ENCODE peak calls at places on chromosomes 3 and 15, in ten cellular contexts. One of them, this sample, is unnamed.

GRCh38 chr3:118884748-118885206 is 149.9 kb downstream of the IGSF11 start:
- DNase-seq in naive thymus-derived CD8-positive, alpha-beta T cell: peak
- DNase-seq in HS-5: peak
- DNase-seq in KBM-7: peak
- DNase-seq in hepatic stellate cell: peak
- DNase-seq in activated T-helper 1 cell treated with anti-CD3 and anti-CD28 coated beads, Interleukin-12 subunit alpha, Interleukin-12 subunit beta, Interleukin-2, Interleukin-4 antibody, amounts not matched to agents 30 ng/mL and 10 ng/mL and 1 ng/mL, durations not matched to agents 14 hours and 24 hours and 36 hours: peak
- DNase-seq in NCI-H1417: peak
- DNase-seq in fibroblast of lung: peak
- DNase-seq in ACHN: peak
- DNase-seq in MM.1S: peak
- DNase-seq in this sample: peak

GRCh38 chr3:121075191-121075590 is 167.2 kb downstream of the STXBP5L start:
- DNase-seq in naive thymus-derived CD8-positive, alpha-beta T cell: no peak
- DNase-seq in HS-5: no peak
- DNase-seq in KBM-7: no peak
- DNase-seq in hepatic stellate cell: no peak
- DNase-seq in activated T-helper 1 cell treated with anti-CD3 and anti-CD28 coated beads, Interleukin-12 subunit alpha, Interleukin-12 subunit beta, Interleukin-2, Interleukin-4 antibody, amounts not matched to agents 30 ng/mL and 10 ng/mL and 1 ng/mL, durations not matched to agents 14 hours and 24 hours and 36 hours: no peak
- DNase-seq in NCI-H1417: no peak
- DNase-seq in fibroblast of lung: no peak
- DNase-seq in ACHN: no peak
- DNase-seq in MM.1S: no peak
- DNase-seq in this sample: no peak

GRCh38 chr3:149487598-149488197 is 13.2 kb downstream of the TM4SF4 start:
- DNase-seq in naive thymus-derived CD8-positive, alpha-beta T cell: no peak
- DNase-seq in HS-5: no peak
- DNase-seq in KBM-7: peak
- DNase-seq in hepatic stellate cell: no peak
- DNase-seq in activated T-helper 1 cell treated with anti-CD3 and anti-CD28 coated beads, Interleukin-12 subunit alpha, Interleukin-12 subunit beta, Interleukin-2, Interleukin-4 antibody, amounts not matched to agents 30 ng/mL and 10 ng/mL and 1 ng/mL, durations not matched to agents 14 hours and 24 hours and 36 hours: no peak
- DNase-seq in NCI-H1417: peak
- DNase-seq in fibroblast of lung: no peak
- DNase-seq in ACHN: peak
- DNase-seq in MM.1S: peak
- DNase-seq in this sample: peak

GRCh38 chr3:42654331-42655201 is 1.1 kb downstream of the ZBTB47 start:
- DNase-seq in naive thymus-derived CD8-positive, alpha-beta T cell: no peak
- DNase-seq in HS-5: no peak
- DNase-seq in KBM-7: peak
- DNase-seq in hepatic stellate cell: peak
- DNase-seq in activated T-helper 1 cell treated with anti-CD3 and anti-CD28 coated beads, Interleukin-12 subunit alpha, Interleukin-12 subunit beta, Interleukin-2, Interleukin-4 antibody, amounts not matched to agents 30 ng/mL and 10 ng/mL and 1 ng/mL, durations not matched to agents 14 hours and 24 hours and 36 hours: no peak
- DNase-seq in NCI-H1417: peak
- DNase-seq in fibroblast of lung: peak
- DNase-seq in ACHN: peak
- DNase-seq in MM.1S: no peak
- DNase-seq in this sample: peak

GRCh38 chr3:179760944-179761343 is 108.1 kb downstream of the USP13 start:
- DNase-seq in naive thymus-derived CD8-positive, alpha-beta T cell: no peak
- DNase-seq in HS-5: peak
- DNase-seq in KBM-7: peak
- DNase-seq in hepatic stellate cell: no peak
- DNase-seq in activated T-helper 1 cell treated with anti-CD3 and anti-CD28 coated beads, Interleukin-12 subunit alpha, Interleukin-12 subunit beta, Interleukin-2, Interleukin-4 antibody, amounts not matched to agents 30 ng/mL and 10 ng/mL and 1 ng/mL, durations not matched to agents 14 hours and 24 hours and 36 hours: no peak
- DNase-seq in NCI-H1417: no peak
- DNase-seq in fibroblast of lung: peak
- DNase-seq in ACHN: peak
- DNase-seq in MM.1S: no peak
- DNase-seq in this sample: no peak

GRCh38 chr15:51721199-51721960 is 16.1 kb downstream of the LYSMD2 start:
- DNase-seq in naive thymus-derived CD8-positive, alpha-beta T cell: no peak
- DNase-seq in HS-5: no peak
- DNase-seq in KBM-7: no peak
- DNase-seq in hepatic stellate cell: no peak
- DNase-seq in activated T-helper 1 cell treated with anti-CD3 and anti-CD28 coated beads, Interleukin-12 subunit alpha, Interleukin-12 subunit beta, Interleukin-2, Interleukin-4 antibody, amounts not matched to agents 30 ng/mL and 10 ng/mL and 1 ng/mL, durations not matched to agents 14 hours and 24 hours and 36 hours: no peak
- DNase-seq in NCI-H1417: no peak
- DNase-seq in fibroblast of lung: peak
- DNase-seq in ACHN: no peak
- DNase-seq in MM.1S: no peak
- DNase-seq in this sample: no peak

GRCh38 chr3:50574280-50574831 is 5.0 kb downstream of the HEMK1 start:
- DNase-seq in naive thymus-derived CD8-positive, alpha-beta T cell: no peak
- DNase-seq in HS-5: no peak
- DNase-seq in KBM-7: no peak
- DNase-seq in hepatic stellate cell: no peak
- DNase-seq in activated T-helper 1 cell treated with anti-CD3 and anti-CD28 coated beads, Interleukin-12 subunit alpha, Interleukin-12 subunit beta, Interleukin-2, Interleukin-4 antibody, amounts not matched to agents 30 ng/mL and 10 ng/mL and 1 ng/mL, durations not matched to agents 14 hours and 24 hours and 36 hours: peak
- DNase-seq in NCI-H1417: no peak
- DNase-seq in fibroblast of lung: no peak
- DNase-seq in ACHN: no peak
- DNase-seq in MM.1S: no peak
- DNase-seq in this sample: no peak

GRCh38 chr3:134049676-134050075 is 20.0 kb upstream of the SLCO2A1 start:
- DNase-seq in naive thymus-derived CD8-positive, alpha-beta T cell: no peak
- DNase-seq in HS-5: no peak
- DNase-seq in KBM-7: no peak
- DNase-seq in hepatic stellate cell: no peak
- DNase-seq in activated T-helper 1 cell treated with anti-CD3 and anti-CD28 coated beads, Interleukin-12 subunit alpha, Interleukin-12 subunit beta, Interleukin-2, Interleukin-4 antibody, amounts not matched to agents 30 ng/mL and 10 ng/mL and 1 ng/mL, durations not matched to agents 14 hours and 24 hours and 36 hours: no peak
- DNase-seq in NCI-H1417: no peak
- DNase-seq in fibroblast of lung: no peak
- DNase-seq in ACHN: no peak
- DNase-seq in MM.1S: no peak
- DNase-seq in this sample: no peak

GRCh38 chr3:109234300-109234699 is 82.0 kb downstream of the DPPA2 start:
- DNase-seq in naive thymus-derived CD8-positive, alpha-beta T cell: no peak
- DNase-seq in HS-5: no peak
- DNase-seq in KBM-7: no peak
- DNase-seq in hepatic stellate cell: no peak
- DNase-seq in activated T-helper 1 cell treated with anti-CD3 and anti-CD28 coated beads, Interleukin-12 subunit alpha, Interleukin-12 subunit beta, Interleukin-2, Interleukin-4 antibody, amounts not matched to agents 30 ng/mL and 10 ng/mL and 1 ng/mL, durations not matched to agents 14 hours and 24 hours and 36 hours: no peak
- DNase-seq in NCI-H1417: no peak
- DNase-seq in fibroblast of lung: no peak
- DNase-seq in ACHN: no peak
- DNase-seq in MM.1S: no peak
- DNase-seq in this sample: no peak

GRCh38 chr15:88644741-88645140 is 5.9 kb downstream of the ISG20 start:
- DNase-seq in naive thymus-derived CD8-positive, alpha-beta T cell: no peak
- DNase-seq in HS-5: no peak
- DNase-seq in KBM-7: no peak
- DNase-seq in hepatic stellate cell: no peak
- DNase-seq in activated T-helper 1 cell treated with anti-CD3 and anti-CD28 coated beads, Interleukin-12 subunit alpha, Interleukin-12 subunit beta, Interleukin-2, Interleukin-4 antibody, amounts not matched to agents 30 ng/mL and 10 ng/mL and 1 ng/mL, durations not matched to agents 14 hours and 24 hours and 36 hours: no peak
- DNase-seq in NCI-H1417: no peak
- DNase-seq in fibroblast of lung: no peak
- DNase-seq in ACHN: no peak
- DNase-seq in MM.1S: no peak
- DNase-seq in this sample: no peak

GRCh38 chr3:42387802-42388651 is 22.4 kb downstream of the LYZL4 start:
- DNase-seq in naive thymus-derived CD8-positive, alpha-beta T cell: peak
- DNase-seq in HS-5: peak
- DNase-seq in KBM-7: no peak
- DNase-seq in hepatic stellate cell: no peak
- DNase-seq in activated T-helper 1 cell treated with anti-CD3 and anti-CD28 coated beads, Interleukin-12 subunit alpha, Interleukin-12 subunit beta, Interleukin-2, Interleukin-4 antibody, amounts not matched to agents 30 ng/mL and 10 ng/mL and 1 ng/mL, durations not matched to agents 14 hours and 24 hours and 36 hours: peak
- DNase-seq in NCI-H1417: no peak
- DNase-seq in fibroblast of lung: no peak
- DNase-seq in ACHN: no peak
- DNase-seq in MM.1S: peak
- DNase-seq in this sample: no peak

GRCh38 chr3:186083746-186084145 is 25.1 kb downstream of the ETV5 start:
- DNase-seq in naive thymus-derived CD8-positive, alpha-beta T cell: no peak
- DNase-seq in HS-5: no peak
- DNase-seq in KBM-7: no peak
- DNase-seq in hepatic stellate cell: peak
- DNase-seq in activated T-helper 1 cell treated with anti-CD3 and anti-CD28 coated beads, Interleukin-12 subunit alpha, Interleukin-12 subunit beta, Interleukin-2, Interleukin-4 antibody, amounts not matched to agents 30 ng/mL and 10 ng/mL and 1 ng/mL, durations not matched to agents 14 hours and 24 hours and 36 hours: no peak
- DNase-seq in NCI-H1417: no peak
- DNase-seq in fibroblast of lung: no peak
- DNase-seq in ACHN: no peak
- DNase-seq in MM.1S: no peak
- DNase-seq in this sample: no peak

GRCh38 chr3:27630892-27631291 is 91.2 kb downstream of the EOMES start:
- DNase-seq in naive thymus-derived CD8-positive, alpha-beta T cell: no peak
- DNase-seq in HS-5: no peak
- DNase-seq in KBM-7: no peak
- DNase-seq in hepatic stellate cell: no peak
- DNase-seq in activated T-helper 1 cell treated with anti-CD3 and anti-CD28 coated beads, Interleukin-12 subunit alpha, Interleukin-12 subunit beta, Interleukin-2, Interleukin-4 antibody, amounts not matched to agents 30 ng/mL and 10 ng/mL and 1 ng/mL, durations not matched to agents 14 hours and 24 hours and 36 hours: no peak
- DNase-seq in NCI-H1417: no peak
- DNase-seq in fibroblast of lung: peak
- DNase-seq in ACHN: no peak
- DNase-seq in MM.1S: no peak
- DNase-seq in this sample: no peak

GRCh38 chr15:94026458-94026967 is 204.8 kb upstream of the MCTP2 start:
- DNase-seq in naive thymus-derived CD8-positive, alpha-beta T cell: no peak
- DNase-seq in HS-5: no peak
- DNase-seq in KBM-7: no peak
- DNase-seq in hepatic stellate cell: no peak
- DNase-seq in activated T-helper 1 cell treated with anti-CD3 and anti-CD28 coated beads, Interleukin-12 subunit alpha, Interleukin-12 subunit beta, Interleukin-2, Interleukin-4 antibody, amounts not matched to agents 30 ng/mL and 10 ng/mL and 1 ng/mL, durations not matched to agents 14 hours and 24 hours and 36 hours: no peak
- DNase-seq in NCI-H1417: no peak
- DNase-seq in fibroblast of lung: peak
- DNase-seq in ACHN: no peak
- DNase-seq in MM.1S: no peak
- DNase-seq in this sample: no peak

GRCh38 chr3:9809239-9809614 is 835 bp upstream of the TTLL3 start:
- DNase-seq in naive thymus-derived CD8-positive, alpha-beta T cell: no peak
- DNase-seq in HS-5: no peak
- DNase-seq in KBM-7: no peak
- DNase-seq in hepatic stellate cell: no peak
- DNase-seq in activated T-helper 1 cell treated with anti-CD3 and anti-CD28 coated beads, Interleukin-12 subunit alpha, Interleukin-12 subunit beta, Interleukin-2, Interleukin-4 antibody, amounts not matched to agents 30 ng/mL and 10 ng/mL and 1 ng/mL, durations not matched to agents 14 hours and 24 hours and 36 hours: no peak
- DNase-seq in NCI-H1417: no peak
- DNase-seq in fibroblast of lung: no peak
- DNase-seq in ACHN: no peak
- DNase-seq in MM.1S: no peak
- DNase-seq in this sample: no peak

GRCh38 chr3:169591983-169592644 is 71.4 kb downstream of the MECOM start:
- DNase-seq in naive thymus-derived CD8-positive, alpha-beta T cell: no peak
- DNase-seq in HS-5: no peak
- DNase-seq in KBM-7: no peak
- DNase-seq in hepatic stellate cell: no peak
- DNase-seq in activated T-helper 1 cell treated with anti-CD3 and anti-CD28 coated beads, Interleukin-12 subunit alpha, Interleukin-12 subunit beta, Interleukin-2, Interleukin-4 antibody, amounts not matched to agents 30 ng/mL and 10 ng/mL and 1 ng/mL, durations not matched to agents 14 hours and 24 hours and 36 hours: no peak
- DNase-seq in NCI-H1417: no peak
- DNase-seq in fibroblast of lung: peak
- DNase-seq in ACHN: no peak
- DNase-seq in MM.1S: no peak
- DNase-seq in this sample: no peak

GRCh38 chr3:188860147-188860546 is 311.6 kb upstream of the TPRG1 start:
- DNase-seq in naive thymus-derived CD8-positive, alpha-beta T cell: no peak
- DNase-seq in HS-5: no peak
- DNase-seq in KBM-7: no peak
- DNase-seq in hepatic stellate cell: no peak
- DNase-seq in activated T-helper 1 cell treated with anti-CD3 and anti-CD28 coated beads, Interleukin-12 subunit alpha, Interleukin-12 subunit beta, Interleukin-2, Interleukin-4 antibody, amounts not matched to agents 30 ng/mL and 10 ng/mL and 1 ng/mL, durations not matched to agents 14 hours and 24 hours and 36 hours: no peak
- DNase-seq in NCI-H1417: no peak
- DNase-seq in fibroblast of lung: peak
- DNase-seq in ACHN: no peak
- DNase-seq in MM.1S: no peak
- DNase-seq in this sample: no peak

This sample was measured in AML-193.